ENCODE peak calls at places on chromosome 22, in seven cellular contexts. H is HepG2, N is HCT116, A is A549, I is K562, S is GM12878, F is H1. W is an unnamed sample.

GRCh38 chr22:49716441-49716840 is 111.2 kb downstream of the BRD1 start:
- DNase-seq in H (no peak), N (no peak), A (no peak), I (no peak), S (no peak), F (no peak), W (no peak)

GRCh38 chr22:31526275-31526674 is 29.9 kb downstream of the SFI1 start:
- DNase-seq in H (no peak), N (no peak), A (no peak), I (no peak), S (no peak), F (no peak), W (no peak)

GRCh38 chr22:44180706-44181032 is at the start of gene PARVG:
- DNase-seq in H (no peak), N (no peak), A (no peak), I (no peak), S (peak), F (no peak), W (no peak)

GRCh38 chr22:44580176-44580575 is 82.1 kb upstream of the RTL6 start:
- DNase-seq in H (no peak), N (no peak), A (no peak), I (no peak), S (no peak), F (no peak), W (no peak)

GRCh38 chr22:20013382-20013871 is 3.2 kb downstream of the ARVCF start:
- DNase-seq in H (peak), N (no peak), A (no peak), I (peak), S (no peak), F (peak), W (peak)

GRCh38 chr22:49935561-49935960 is 17.1 kb downstream of the CRELD2 start:
- DNase-seq in H (no peak), N (no peak), A (no peak), I (peak), S (no peak), F (no peak), W (no peak)

GRCh38 chr22:32752326-32752725 is 49.2 kb upstream of the TIMP3 start:
- DNase-seq in H (no peak), N (no peak), A (no peak), I (no peak), S (no peak), F (no peak), W (peak)

GRCh38 chr22:38180841-38181452 is 683 bp downstream of the PLA2G6 start:
- DNase-seq in H (no peak), N (no peak), A (no peak), I (peak), S (no peak), F (no peak), W (no peak)

GRCh38 chr22:19579880-19580279 is 55.7 kb upstream of the CLDN5 start:
- DNase-seq in H (no peak), N (no peak), A (no peak), I (peak), S (peak), F (no peak), W (no peak)

GRCh38 chr22:36467042-36467810 is 14.2 kb downstream of the TXN2 start:
- DNase-seq in H (no peak), N (peak), A (no peak), I (no peak), S (no peak), F (no peak), W (peak)

GRCh38 chr22:19576460-19577421 is 52.5 kb upstream of the CLDN5 start:
- DNase-seq in H (no peak), N (no peak), A (no peak), I (peak), S (no peak), F (no peak), W (peak)

GRCh38 chr22:19234126-19234896 is 55.8 kb upstream of the SLC25A1 start:
- DNase-seq in H (no peak), N (no peak), A (no peak), I (no peak), S (no peak), F (no peak), W (no peak)

GRCh38 chr22:30044369-30044768 is 35.9 kb upstream of the HORMAD2 start:
- DNase-seq in H (peak), N (peak), A (no peak), I (no peak), S (no peak), F (no peak), W (peak)
- TF ChIP-seq CEBPB in H (no peak), N (peak), A (no peak), I (no peak), S (no peak), F (no peak), W (peak)

GRCh38 chr22:42757475-42757874 is 36.8 kb upstream of the A4GALT start:
- DNase-seq in H (no peak), N (no peak), A (no peak), I (no peak), S (no peak), F (no peak), W (peak)

GRCh38 chr22:42764895-42765363 is 44.3 kb upstream of the A4GALT start:
- DNase-seq in H (no peak), N (no peak), A (no peak), I (no peak), S (no peak), F (no peak), W (no peak)

GRCh38 chr22:42763965-42764480 is 43.4 kb upstream of the A4GALT start:
- DNase-seq in H (no peak), N (no peak), A (no peak), I (no peak), S (no peak), F (no peak), W (no peak)

GRCh38 chr22:42758929-42759629 is 38.4 kb upstream of the A4GALT start:
- DNase-seq in H (no peak), N (no peak), A (no peak), I (no peak), S (no peak), F (no peak), W (peak)

DNA sequence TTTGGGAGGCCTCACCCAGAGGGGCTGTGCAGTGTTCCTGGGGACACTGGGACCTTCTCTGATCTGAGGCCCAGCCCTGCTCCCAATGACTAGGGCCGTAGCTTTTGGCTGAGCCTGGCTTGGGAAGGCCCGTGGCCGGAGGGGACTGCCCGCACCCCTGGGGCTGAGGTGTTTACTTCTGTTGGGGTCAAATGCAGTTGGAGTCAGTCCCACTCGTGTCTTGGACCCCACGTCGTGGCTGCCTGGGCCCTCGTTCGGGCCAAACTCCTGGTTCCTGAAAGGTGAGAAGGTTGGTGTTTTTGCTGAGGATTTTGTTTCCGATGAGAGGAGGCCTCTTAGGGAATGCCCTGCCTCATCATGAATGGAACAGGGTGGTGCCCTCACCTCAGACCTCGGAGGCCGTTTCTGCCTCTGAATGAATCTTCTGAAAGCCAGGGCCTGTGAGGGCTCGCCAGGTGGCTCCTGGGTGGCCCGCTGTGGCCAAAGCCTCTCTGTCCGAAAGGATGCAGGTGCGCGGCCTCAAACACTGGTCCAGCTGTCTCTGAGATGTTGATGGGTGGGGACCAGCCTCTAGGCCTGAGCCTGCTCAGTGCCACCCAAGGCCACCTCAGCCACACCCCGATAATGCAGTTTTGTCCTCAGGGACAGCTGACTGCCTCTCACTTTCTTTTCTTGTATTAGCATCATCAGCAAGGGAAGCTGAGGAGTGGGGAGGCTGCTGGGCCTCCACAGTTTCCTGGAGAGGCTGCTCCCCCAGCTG is 40.3 kb upstream of the A4GALT start:
- DNase-seq in H (no peak), N (no peak), A (no peak), I (no peak), S (no peak), F (no peak), W (no peak)
- H3K4me2 ChIP-seq in H (no peak), N (no peak), A (no peak), I (no peak), S (no peak), F (no peak), W (no peak)

GRCh38 chr22:25472382-25472781 is 92.1 kb upstream of the GRK3 start:
- DNase-seq in H (no peak), N (no peak), A (no peak), I (no peak), S (no peak), F (no peak), W (no peak)

GRCh38 chr22:25478111-25478510 is 86.4 kb upstream of the GRK3 start:
- DNase-seq in H (no peak), N (no peak), A (no peak), I (no peak), S (no peak), F (no peak), W (no peak)

GRCh38 chr22:25478573-25478972 is 85.9 kb upstream of the GRK3 start:
- DNase-seq in H (no peak), N (no peak), A (no peak), I (no peak), S (no peak), F (no peak), W (no peak)

GRCh38 chr22:25477358-25477757 is 87.1 kb upstream of the GRK3 start:
- DNase-seq in H (no peak), N (no peak), A (no peak), I (no peak), S (no peak), F (no peak), W (no peak)

DNA sequence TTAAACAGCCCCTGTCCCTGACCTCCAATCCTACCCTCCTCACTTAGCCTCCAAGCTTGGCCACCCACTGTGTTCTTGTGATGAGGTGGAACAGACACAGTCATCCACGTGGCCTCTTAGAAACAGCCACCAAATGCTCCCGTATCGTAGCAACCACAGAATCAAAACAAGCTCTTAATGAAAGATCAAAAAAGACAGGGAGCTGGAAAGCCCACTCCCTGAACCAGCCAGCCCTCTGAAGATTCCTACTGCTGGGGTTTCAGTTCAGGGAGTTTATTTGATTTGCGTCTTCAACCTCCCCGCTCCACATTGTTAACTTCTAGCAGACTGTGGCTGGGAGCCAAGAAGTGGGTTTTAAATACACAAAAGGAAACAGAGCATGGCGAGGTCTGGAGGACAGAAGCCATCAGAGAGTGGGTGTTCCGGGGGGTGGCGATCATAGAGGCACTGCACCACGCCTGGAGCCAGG is 88.9 kb upstream of the GRK3 start:
- DNase-seq in H (no peak), N (no peak), A (no peak), I (no peak), S (no peak), F (no peak), W (peak)
- TF ChIP-seq CEBPB in H (no peak), N (no peak), A (no peak), I (no peak), S (no peak), F (no peak), W (no peak)

GRCh38 chr22:23591203-23591791 is 11.2 kb upstream of the IGLL1 start:
- DNase-seq in H (peak), N (peak), A (peak), I (peak), S (no peak), F (peak), W (peak)
- H3K4me2 ChIP-seq in H (no peak), N (no peak), A (no peak), I (no peak), S (no peak), F (no peak), W (no peak)

W was measured in IMR-90.